ENCODE peak calls at places on chromosomes 16 and 17, in ten cellular contexts. M is IMR-90, E is progenitor cell of endocrine pancreas, I is tibial artery, Q is hepatocyte, L is GM13977, P is A549, H is Ammon's horn, Z is M059J, N is ecto neural progenitor cell. G is an unnamed sample.

GRCh38 chr16:79911660-79912059 is 311.1 kb upstream of the MAF start:
- DNase-seq in M (no peak), Z (no peak), Q (no peak), E (no peak), I (no peak), N (no peak), P (no peak), L (no peak), H (no peak), G (no peak)

GRCh38 chr16:70160821-70161220 is 12.8 kb upstream of the CLEC18C start:
- DNase-seq in E (no peak), I (no peak), M (no peak), L (no peak), Z (no peak), P (no peak), H (no peak), N (no peak), Q (no peak), G (no peak)

GRCh38 chr16:56310685-56311084 is 114.7 kb downstream of the AMFR start:
- DNase-seq in Q (no peak), L (no peak), P (no peak), H (no peak), M (no peak), E (no peak), Z (no peak), I (no peak), N (no peak), G (no peak)

GRCh38 chr17:57834146-57834741 is 15.6 kb downstream of the MRPS23 start:
- DNase-seq in H (peak), Q (no peak), L (no peak), M (no peak), E (no peak), N (no peak), Z (peak), P (no peak), I (peak), G (no peak)

GRCh38 chr17:49217651-49218413 is 7.3 kb downstream of the ABI3 start:
- DNase-seq in N (no peak), P (no peak), Z (no peak), E (no peak), L (peak), H (peak), I (peak), M (no peak), Q (no peak), G (no peak)

GRCh38 chr16:66130296-66130910 is 236.1 kb upstream of the CDH5 start:
- DNase-seq in L (no peak), Q (no peak), M (peak), Z (peak), E (no peak), H (no peak), I (no peak), P (no peak), N (no peak), G (peak)

GRCh38 chr16:75566040-75566888 is at the start of gene GABARAPL2:
- DNase-seq in Z (peak), E (peak), N (peak), P (peak), M (peak), L (peak), H (peak), Q (peak), I (peak), G (peak)

GRCh38 chr16:73067671-73068545 is 20.0 kb upstream of the ZFHX3 start:
- DNase-seq in P (no peak), L (no peak), Z (no peak), E (no peak), M (no peak), I (peak), N (no peak), Q (no peak), H (no peak), G (no peak)

GRCh38 chr17:27290916-27291598 is 2.9 kb upstream of the WSB1 start:
- DNase-seq in Z (no peak), N (no peak), H (no peak), P (no peak), Q (no peak), E (no peak), M (no peak), L (no peak), I (no peak), G (no peak)

GRCh38 chr17:46832945-46833839 is 14.7 kb upstream of the WNT3 start:
- DNase-seq in L (no peak), P (no peak), H (peak), Q (no peak), N (peak), E (no peak), I (no peak), Z (peak), M (peak), G (peak)

GRCh38 chr17:8785547-8786412 is 13.4 kb downstream of the MFSD6L start:
- DNase-seq in N (peak), Q (peak), L (peak), H (peak), E (peak), P (peak), I (peak), M (peak), Z (peak), G (peak)

GRCh38 chr17:36851230-36851629 is 86.0 kb upstream of the LHX1 start:
- DNase-seq in H (no peak), Q (peak), Z (peak), E (no peak), N (no peak), M (peak), L (no peak), P (peak), I (no peak), G (peak)

GRCh38 chr17:48506246-48506645 is 24.6 kb downstream of the HOXB1 start:
- DNase-seq in E (no peak), N (no peak), M (no peak), L (no peak), H (no peak), I (no peak), Q (no peak), Z (no peak), P (no peak), G (no peak)

GRCh38 chr16:51607202-51607756 is 456.2 kb upstream of the SALL1 start:
- DNase-seq in H (no peak), E (no peak), Q (no peak), I (no peak), Z (no peak), L (no peak), M (no peak), N (no peak), P (no peak), G (no peak)

GRCh38 chr16:23903001-23903414 is 67.2 kb downstream of the PRKCB start:
- DNase-seq in P (no peak), H (no peak), M (no peak), Q (no peak), L (no peak), N (no peak), Z (peak), I (no peak), E (no peak), G (no peak)

GRCh38 chr16:49464093-49464492 is 90.5 kb downstream of the C16orf78 start:
- DNase-seq in L (no peak), P (no peak), H (no peak), Z (no peak), N (no peak), M (no peak), E (no peak), Q (no peak), I (peak), G (no peak)

GRCh38 chr17:10126554-10127493 is 71.6 kb downstream of the GAS7 start:
- DNase-seq in P (no peak), I (no peak), N (no peak), Q (peak), Z (no peak), H (no peak), M (peak), E (no peak), L (peak), G (no peak)

GRCh38 chr16:72129976-72130656 is 36.5 kb downstream of the DHX38 start:
- DNase-seq in Z (no peak), N (no peak), L (no peak), M (no peak), H (no peak), E (no peak), I (no peak), Q (no peak), P (no peak), G (no peak)